ENCODE peak calls at places on chromosomes 1 and 21, in ten cellular contexts. F is colonic mucosa; N is epithelial cell of prostate; Y is activated effector memory CD4-positive, alpha-beta T cell treated with anti-CD3 and anti-CD28 coated beads, Interleukin-2, amount 50 U/mL, for 16 hours; O is ovary; W is C1 segment of cervical spinal cord; Q is psoas muscle; M is NCI-H446; I is upper lobe of right lung; S is CD4-positive, alpha-beta memory T cell. B is an unnamed sample.

GRCh38 chr1:36857761-36858160 is 176.6 kb downstream of the GRIK3 start:
- DNase-seq in F (no peak), N (no peak), Y (no peak), O (no peak), W (no peak), Q (no peak), M (no peak), I (no peak), S (no peak), B (no peak)

GRCh38 chr1:66282343-66282852 is 251.6 kb upstream of the SGIP1 start:
- DNase-seq in F (no peak), N (peak), Y (peak), O (no peak), W (no peak), Q (no peak), M (no peak), I (no peak), S (peak), B (peak)

GRCh38 chr1:107914144-107914543 is 50.8 kb downstream of the VAV3 start:
- DNase-seq in F (no peak), N (no peak), Y (no peak), O (no peak), W (no peak), Q (no peak), M (no peak), I (no peak), S (no peak), B (no peak)

GRCh38 chr1:232737917-232738316 is 67.3 kb upstream of the MAP10 start:
- DNase-seq in F (no peak), N (no peak), Y (no peak), O (no peak), W (no peak), Q (no peak), M (peak), I (no peak), S (no peak), B (no peak)

GRCh38 chr1:192866224-192866868 is 57.5 kb downstream of the RGS2 start:
- DNase-seq in F (no peak), N (no peak), Y (no peak), O (no peak), W (no peak), Q (no peak), M (no peak), I (no peak), S (no peak), B (no peak)

GRCh38 chr1:5478156-5478695 is 514.0 kb downstream of the NPHP4 start:
- DNase-seq in F (no peak), N (no peak), Y (no peak), O (no peak), W (no peak), Q (no peak), M (no peak), I (no peak), S (no peak), B (no peak)

GRCh38 chr1:152926091-152926490 is 17.7 kb downstream of the IVL start:
- DNase-seq in F (no peak), N (no peak), Y (no peak), O (no peak), W (no peak), Q (no peak), M (peak), I (no peak), S (no peak), B (no peak)

GRCh38 chr1:11924334-11925195 is 1.7 kb downstream of the KIAA2013 start:
- DNase-seq in F (peak), N (no peak), Y (no peak), O (no peak), W (no peak), Q (no peak), M (no peak), I (no peak), S (no peak), B (no peak)

GRCh38 chr1:63892632-63893395 is 119.0 kb downstream of the ROR1 start:
- DNase-seq in F (no peak), N (peak), Y (no peak), O (no peak), W (peak), Q (no peak), M (peak), I (no peak), S (no peak), B (peak)

GRCh38 chr1:198179556-198179981 is 22.8 kb downstream of the NEK7 start:
- DNase-seq in F (no peak), N (no peak), Y (no peak), O (no peak), W (no peak), Q (no peak), M (no peak), I (no peak), S (peak), B (peak)

GRCh38 chr1:205275133-205275532 is 46.4 kb downstream of the NUAK2 start:
- DNase-seq in F (peak), N (no peak), Y (no peak), O (no peak), W (no peak), Q (no peak), M (no peak), I (peak), S (no peak), B (no peak)

GRCh38 chr1:150554086-150554452 is 4.9 kb downstream of the ADAMTSL4 start:
- DNase-seq in F (no peak), N (no peak), Y (no peak), O (no peak), W (no peak), Q (no peak), M (no peak), I (no peak), S (peak), B (no peak)

GRCh38 chr1:211281322-211282022 is 22.3 kb downstream of the RCOR3 start:
- DNase-seq in F (no peak), N (no peak), Y (no peak), O (no peak), W (no peak), Q (no peak), M (no peak), I (no peak), S (no peak), B (peak)

GRCh38 chr1:31583995-31584868 is 7.9 kb downstream of the TINAGL1 start:
- DNase-seq in F (peak), N (no peak), Y (peak), O (peak), W (no peak), Q (peak), M (no peak), I (peak), S (no peak), B (peak)

GRCh38 chr1:206933333-206933945 is 11.7 kb upstream of the FCMR start:
- DNase-seq in F (no peak), N (no peak), Y (peak), O (no peak), W (no peak), Q (no peak), M (peak), I (peak), S (peak), B (no peak)

GRCh38 chr1:10208537-10208936 is 1.8 kb upstream of the KIF1B start:
- DNase-seq in F (no peak), N (no peak), Y (no peak), O (no peak), W (no peak), Q (no peak), M (no peak), I (no peak), S (no peak), B (no peak)

GRCh38 chr1:1110561-1110971 is 5.3 kb downstream of the C1orf159 start:
- DNase-seq in F (no peak), N (no peak), Y (peak), O (peak), W (no peak), Q (no peak), M (no peak), I (peak), S (no peak), B (no peak)

GRCh38 chr1:218878369-218878768 is 295.3 kb upstream of the LYPLAL1 start:
- DNase-seq in F (no peak), N (no peak), Y (no peak), O (no peak), W (no peak), Q (no peak), M (no peak), I (no peak), S (no peak), B (peak)

GRCh38 chr1:19319196-19319595 is 7.1 kb downstream of the SLC66A1 start:
- DNase-seq in F (no peak), N (no peak), Y (no peak), O (no peak), W (no peak), Q (no peak), M (no peak), I (no peak), S (no peak), B (no peak)

GRCh38 chr1:160400284-160400645 is at the start of gene VANGL2:
- DNase-seq in F (peak), N (no peak), Y (peak), O (peak), W (peak), Q (peak), M (peak), I (peak), S (no peak), B (peak)

GRCh38 chr1:217881131-217881543 is 250.0 kb downstream of the SPATA17 start:
- DNase-seq in F (no peak), N (no peak), Y (no peak), O (no peak), W (no peak), Q (no peak), M (no peak), I (no peak), S (no peak), B (peak)

GRCh38 chr1:74012583-74012982 is 185.4 kb downstream of the LRRIQ3 start:
- DNase-seq in F (no peak), N (no peak), Y (no peak), O (no peak), W (no peak), Q (no peak), M (no peak), I (no peak), S (no peak), B (no peak)

GRCh38 chr1:200035956-200036615 is 8.6 kb downstream of the NR5A2 start:
- DNase-seq in F (peak), N (no peak), Y (no peak), O (no peak), W (no peak), Q (no peak), M (no peak), I (no peak), S (no peak), B (no peak)

GRCh38 chr1:93715529-93716126 is 34.0 kb upstream of the BCAR3 start:
- DNase-seq in F (no peak), N (no peak), Y (no peak), O (no peak), W (no peak), Q (no peak), M (peak), I (peak), S (no peak), B (no peak)

GRCh38 chr1:55958498-55958897 is 620.9 kb downstream of the PLPP3 start:
- DNase-seq in F (no peak), N (no peak), Y (no peak), O (no peak), W (no peak), Q (no peak), M (no peak), I (no peak), S (no peak), B (no peak)

GRCh38 chr21:45792682-45793383 is 149.3 kb downstream of the PCBP3 start:
- DNase-seq in F (no peak), N (no peak), Y (no peak), O (no peak), W (no peak), Q (no peak), M (no peak), I (no peak), S (no peak), B (no peak)

GRCh38 chr1:104706631-104707147 is 957.0 kb downstream of the AMY1C start:
- DNase-seq in F (no peak), N (no peak), Y (no peak), O (no peak), W (no peak), Q (no peak), M (no peak), I (no peak), S (no peak), B (peak)